ENCODE peak calls at places on chromosomes 2 and 18, in five cellular contexts. One of them, this sample, is unnamed.

GRCh38 chr2:9519250-9519649 is 36.4 kb downstream of the ADAM17 start:
- DNase-seq in AG04449: no peak
- DNase-seq in spleen: no peak
- DNase-seq in lower leg skin: no peak
- DNase-seq in A673: no peak
- DNase-seq in this sample: peak

GRCh38 chr2:48110497-48110896 is 204.2 kb upstream of the FBXO11 start:
- DNase-seq in lower leg skin: no peak
- DNase-seq in AG04449: no peak
- DNase-seq in A673: no peak
- DNase-seq in spleen: no peak
- DNase-seq in this sample: no peak

GRCh38 chr2:24822049-24822706 is 29.0 kb downstream of the CENPO start:
- DNase-seq in spleen: no peak
- DNase-seq in lower leg skin: no peak
- DNase-seq in A673: peak
- DNase-seq in AG04449: no peak
- DNase-seq in this sample: no peak

GRCh38 chr18:3508576-3509559 is 58.9 kb downstream of the TGIF1 start:
- DNase-seq in A673: no peak
- DNase-seq in AG04449: no peak
- DNase-seq in spleen: no peak
- DNase-seq in lower leg skin: no peak
- DNase-seq in this sample: no peak

GRCh38 chr2:80643598-80643997 is 339.0 kb upstream of the LRRTM1 start:
- DNase-seq in lower leg skin: no peak
- DNase-seq in AG04449: no peak
- DNase-seq in spleen: no peak
- DNase-seq in A673: no peak
- DNase-seq in this sample: no peak

GRCh38 chr2:65430515-65431416 is 1.6 kb downstream of the SPRED2 start:
- DNase-seq in spleen: peak
- DNase-seq in lower leg skin: peak
- DNase-seq in AG04449: no peak
- DNase-seq in A673: peak
- DNase-seq in this sample: peak

GRCh38 chr2:229297284-229297683 is 26.2 kb upstream of the PID1 start:
- DNase-seq in AG04449: no peak
- DNase-seq in lower leg skin: no peak
- DNase-seq in spleen: no peak
- DNase-seq in A673: no peak
- DNase-seq in this sample: no peak

GRCh38 chr2:202418511-202418910 is 42.4 kb downstream of the BMPR2 start:
- DNase-seq in AG04449: no peak
- DNase-seq in spleen: no peak
- DNase-seq in A673: no peak
- DNase-seq in lower leg skin: no peak
- DNase-seq in this sample: no peak

GRCh38 chr2:237737196-237737865 is 61.2 kb upstream of the RBM44 start:
- DNase-seq in spleen: no peak
- DNase-seq in lower leg skin: no peak
- DNase-seq in AG04449: no peak
- DNase-seq in A673: no peak
- DNase-seq in this sample: no peak

GRCh38 chr2:85353876-85354285 is 447 bp downstream of the RETSAT start:
- DNase-seq in AG04449: no peak
- DNase-seq in A673: peak
- DNase-seq in lower leg skin: peak
- DNase-seq in spleen: no peak
- DNase-seq in this sample: peak

GRCh38 chr18:5543036-5543671 is 643 bp downstream of the EPB41L3 start:
- DNase-seq in lower leg skin: no peak
- DNase-seq in AG04449: no peak
- DNase-seq in spleen: peak
- DNase-seq in A673: no peak
- DNase-seq in this sample: no peak

GRCh38 chr2:23425886-23426283 is 40.9 kb downstream of the KLHL29 start:
- DNase-seq in AG04449: no peak
- DNase-seq in A673: no peak
- DNase-seq in spleen: peak
- DNase-seq in lower leg skin: peak
- DNase-seq in this sample: peak

GRCh38 chr2:23427976-23428375 is 43.0 kb downstream of the KLHL29 start:
- DNase-seq in AG04449: no peak
- DNase-seq in lower leg skin: no peak
- DNase-seq in spleen: peak
- DNase-seq in A673: no peak
- DNase-seq in this sample: no peak

GRCh38 chr2:23425338-23425871 is 40.4 kb downstream of the KLHL29 start:
- DNase-seq in A673: no peak
- DNase-seq in lower leg skin: peak
- DNase-seq in spleen: peak
- DNase-seq in AG04449: no peak
- DNase-seq in this sample: peak

GRCh38 chr2:23427350-23427749 is 42.4 kb downstream of the KLHL29 start:
- DNase-seq in spleen: peak
- DNase-seq in A673: no peak
- DNase-seq in lower leg skin: peak
- DNase-seq in AG04449: no peak
- DNase-seq in this sample: no peak

GRCh38 chr2:23426284-23426905 is 41.4 kb downstream of the KLHL29 start:
- DNase-seq in A673: no peak
- DNase-seq in AG04449: no peak
- DNase-seq in spleen: peak
- DNase-seq in lower leg skin: peak
- DNase-seq in this sample: peak
- TF ChIP-seq CTCF in A673: no peak
- TF ChIP-seq CTCF in AG04449: no peak
- TF ChIP-seq CTCF in spleen: no peak
- TF ChIP-seq CTCF in lower leg skin: no peak
- TF ChIP-seq CTCF in this sample: no peak

DNA sequence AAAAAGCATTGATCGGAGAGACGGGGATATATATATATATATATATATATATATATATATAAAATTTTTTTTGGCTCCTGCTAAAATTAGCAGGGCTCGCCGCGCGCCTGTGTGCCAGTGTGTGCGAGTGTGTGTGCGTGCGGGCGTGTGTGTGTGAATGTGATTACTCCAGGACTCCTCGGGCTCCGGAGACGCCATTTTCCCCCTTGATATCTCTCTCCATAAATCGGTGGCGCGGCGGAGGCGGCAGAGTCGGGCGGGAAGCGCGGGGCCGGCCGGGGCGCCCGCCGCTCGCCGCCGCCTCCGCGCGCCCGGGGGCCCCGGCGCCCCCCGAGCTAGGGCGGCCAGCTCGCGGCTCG is 797 bp upstream of the SETBP1 start:
- DNase-seq in AG04449: no peak
- DNase-seq in spleen: peak
- DNase-seq in A673: peak
- DNase-seq in lower leg skin: no peak
- DNase-seq in this sample: no peak
- H3K4me3 ChIP-seq in AG04449: peak
- H3K4me3 ChIP-seq in spleen: peak
- H3K4me3 ChIP-seq in A673: peak
- H3K4me3 ChIP-seq in lower leg skin: peak
- H3K4me3 ChIP-seq in this sample: peak

GRCh38 chr2:175864131-175864728 is 137.8 kb downstream of the LNPK start:
- DNase-seq in AG04449: no peak
- DNase-seq in A673: no peak
- DNase-seq in spleen: no peak
- DNase-seq in lower leg skin: no peak
- DNase-seq in this sample: no peak
- TF ChIP-seq CTCF in AG04449: no peak
- TF ChIP-seq CTCF in A673: no peak
- TF ChIP-seq CTCF in spleen: no peak
- TF ChIP-seq CTCF in lower leg skin: no peak
- TF ChIP-seq CTCF in this sample: no peak

DNA sequence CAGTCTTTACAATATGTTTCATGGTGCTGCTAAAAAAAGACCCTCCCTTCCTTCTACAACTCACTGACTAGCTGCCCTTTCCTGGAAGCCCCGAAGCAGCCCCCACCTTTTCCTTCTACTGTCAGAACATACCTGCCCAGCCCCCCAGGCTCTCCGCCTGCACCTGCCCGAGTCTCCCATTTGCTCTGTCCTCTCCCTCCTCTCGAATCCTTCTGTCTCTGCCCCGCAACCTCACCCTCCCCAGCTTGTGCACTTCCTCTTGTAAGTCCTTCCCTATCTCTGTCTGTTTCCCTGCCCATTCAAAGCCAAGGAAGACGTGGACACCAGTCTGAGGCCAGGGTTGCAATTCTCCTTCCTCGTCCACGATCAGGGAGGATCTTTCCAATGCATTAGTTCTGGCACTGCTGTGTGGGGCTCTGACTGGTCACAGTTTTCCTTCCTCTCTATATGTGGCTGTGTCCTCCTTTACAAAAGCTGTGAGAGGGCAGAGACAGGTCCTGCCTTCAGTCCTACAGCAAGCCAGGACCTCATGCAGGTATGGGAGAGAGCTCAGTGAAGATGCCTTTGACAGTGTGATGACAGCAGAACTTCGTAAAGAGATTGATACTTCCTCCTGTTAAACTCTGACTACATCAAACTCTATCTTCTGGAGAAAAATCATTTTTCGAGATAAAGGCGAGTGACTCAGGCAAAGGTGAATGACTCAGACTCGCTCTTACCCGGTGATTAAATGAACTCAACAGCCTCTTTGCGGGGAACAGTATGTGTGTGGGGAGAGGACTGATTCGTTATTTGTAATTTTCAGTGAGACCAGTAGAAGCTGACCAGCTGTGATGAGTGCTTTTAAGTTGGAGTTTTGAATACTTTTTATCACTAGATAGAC is 14.2 kb downstream of the TNFRSF11A start:
- DNase-seq in spleen: no peak
- DNase-seq in AG04449: no peak
- DNase-seq in A673: no peak
- DNase-seq in lower leg skin: no peak
- DNase-seq in this sample: no peak
- H3K4me3 ChIP-seq in spleen: no peak
- H3K4me3 ChIP-seq in AG04449: no peak
- H3K4me3 ChIP-seq in A673: no peak
- H3K4me3 ChIP-seq in lower leg skin: no peak
- H3K4me3 ChIP-seq in this sample: no peak

DNA sequence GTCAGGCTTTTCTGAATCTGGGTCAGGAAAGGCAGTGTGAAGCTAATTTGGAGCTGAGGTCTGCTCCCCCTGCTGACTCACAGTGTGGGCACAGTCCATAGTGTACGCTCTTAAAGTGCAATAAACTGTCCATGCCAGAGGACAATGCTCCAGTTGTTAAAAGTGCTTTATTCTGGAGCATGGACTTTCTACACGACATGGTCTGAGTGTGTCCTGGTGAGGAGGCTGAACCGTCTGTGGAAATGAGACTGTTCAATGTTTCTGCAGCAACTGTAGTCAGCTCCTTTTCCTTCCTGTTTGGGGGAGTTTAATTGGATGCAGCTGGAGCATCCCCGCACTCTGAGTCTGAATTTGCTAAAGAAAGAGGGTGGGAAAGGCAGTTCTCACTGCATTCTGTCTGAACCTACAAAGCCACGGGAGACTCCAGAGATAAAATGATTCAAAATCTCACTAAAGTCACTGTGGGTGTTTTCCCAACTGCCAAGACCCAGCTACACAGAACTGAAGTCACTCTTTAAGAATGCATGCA is 110.2 kb upstream of the TRIB2 start:
- DNase-seq in lower leg skin: no peak
- DNase-seq in A673: peak
- DNase-seq in spleen: no peak
- DNase-seq in AG04449: no peak
- DNase-seq in this sample: no peak
- TF ChIP-seq CTCF in lower leg skin: no peak
- TF ChIP-seq CTCF in A673: no peak
- TF ChIP-seq CTCF in spleen: no peak
- TF ChIP-seq CTCF in AG04449: peak
- TF ChIP-seq CTCF in this sample: peak

DNA sequence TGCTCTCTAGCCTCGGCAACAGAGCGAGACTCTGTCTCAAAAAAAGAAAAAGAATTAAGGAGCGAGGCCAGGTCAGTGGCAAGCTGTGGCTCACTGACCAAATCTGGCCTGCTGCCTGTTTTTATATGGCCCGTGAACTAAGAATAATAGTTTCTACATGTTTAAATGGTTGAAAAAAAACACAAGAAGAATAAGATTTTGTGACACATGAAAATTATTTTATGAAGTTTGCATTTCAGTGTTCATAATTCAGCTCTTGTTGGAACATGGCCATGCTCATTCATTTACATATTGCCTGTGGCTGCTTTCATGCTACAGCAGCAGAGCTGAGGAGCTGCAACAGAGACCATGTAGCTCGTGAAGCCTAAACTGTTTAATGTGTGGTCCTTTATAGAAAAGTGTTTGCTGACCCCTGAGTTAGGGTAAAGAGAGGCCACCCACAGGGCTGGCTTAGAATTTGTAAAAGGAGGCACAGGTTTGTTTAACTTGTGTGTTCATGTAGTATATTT is 59.5 kb downstream of the MFSD6 start:
- DNase-seq in spleen: no peak
- DNase-seq in A673: peak
- DNase-seq in lower leg skin: no peak
- DNase-seq in AG04449: no peak
- DNase-seq in this sample: no peak
- H3K4me3 ChIP-seq in spleen: no peak
- H3K4me3 ChIP-seq in A673: no peak
- H3K4me3 ChIP-seq in lower leg skin: no peak
- H3K4me3 ChIP-seq in AG04449: no peak
- H3K4me3 ChIP-seq in this sample: no peak

GRCh38 chr18:37334494-37335125 is 231.0 kb downstream of the CELF4 start:
- DNase-seq in A673: peak
- DNase-seq in spleen: no peak
- DNase-seq in AG04449: no peak
- DNase-seq in lower leg skin: no peak
- DNase-seq in this sample: peak

GRCh38 chr18:37332764-37333420 is 232.7 kb downstream of the CELF4 start:
- DNase-seq in A673: no peak
- DNase-seq in lower leg skin: no peak
- DNase-seq in AG04449: no peak
- DNase-seq in spleen: no peak
- DNase-seq in this sample: peak

GRCh38 chr18:37336568-37337285 is 228.9 kb downstream of the CELF4 start:
- DNase-seq in spleen: no peak
- DNase-seq in A673: no peak
- DNase-seq in AG04449: no peak
- DNase-seq in lower leg skin: no peak
- DNase-seq in this sample: no peak

GRCh38 chr18:37339701-37340215 is 225.8 kb downstream of the CELF4 start:
- DNase-seq in lower leg skin: no peak
- DNase-seq in A673: no peak
- DNase-seq in spleen: no peak
- DNase-seq in AG04449: no peak
- DNase-seq in this sample: no peak

DNA sequence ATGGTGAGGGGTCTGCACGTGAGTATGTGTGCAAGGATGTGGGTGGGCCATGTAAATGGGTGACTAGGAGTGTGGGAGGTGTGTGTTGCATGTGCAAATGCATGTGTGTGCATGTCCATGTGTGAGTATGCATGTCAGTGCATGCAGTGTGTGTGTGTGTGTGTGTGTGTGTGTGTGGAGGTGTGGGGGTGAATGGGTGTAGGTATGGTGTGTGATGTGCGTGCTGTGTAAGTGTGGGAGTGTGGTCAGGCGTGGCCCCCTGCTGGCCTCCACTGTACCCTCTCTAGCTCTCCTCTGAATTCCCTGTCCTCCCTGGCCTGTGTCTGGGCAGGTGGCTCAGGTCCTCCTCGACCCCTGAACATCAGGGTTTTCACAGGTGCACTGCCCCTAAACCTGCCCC is 230.3 kb downstream of the CELF4 start:
- DNase-seq in A673: no peak
- DNase-seq in AG04449: no peak
- DNase-seq in spleen: no peak
- DNase-seq in lower leg skin: no peak
- DNase-seq in this sample: peak
- TF ChIP-seq CTCF in A673: no peak
- TF ChIP-seq CTCF in AG04449: peak
- TF ChIP-seq CTCF in spleen: no peak
- TF ChIP-seq CTCF in lower leg skin: no peak
- TF ChIP-seq CTCF in this sample: peak